ENCODE peak calls at places on chromosomes 12 and 14, in four cellular contexts. X, F, N and S are unnamed samples.
A peak's percentile ranks its signal among the peaks of the same experiment; 100 is the strongest.

GRCh38 chr12:111076611-111077451 is 156.5 kb upstream of the MYL2 start:
- DNase-seq in X (no peak), F (no peak), N (peak; percentile 28), S (no peak)

GRCh38 chr14:100147181-100147631 is 12.2 kb downstream of the DEGS2 start:
- DNase-seq in X (no peak), F (no peak), N (peak; percentile 89), S (no peak)

GRCh38 chr12:113601656-113602263 is 130.1 kb upstream of the LHX5 start:
- DNase-seq in X (no peak), F (no peak), N (no peak), S (no peak)

GRCh38 chr12:6952860-6953416 is 1.8 kb downstream of the PTPN6 start:
- DNase-seq in X (no peak), F (no peak), N (peak; percentile 83), S (no peak)

GRCh38 chr14:35341454-35342159 is 49.4 kb downstream of the PSMA6 start:
- DNase-seq in X (peak; percentile 60), F (peak; percentile 92), N (peak; percentile 94), S (peak; percentile 95)

GRCh38 chr14:34023824-34024767 is 73.2 kb upstream of the EGLN3 start:
- DNase-seq in X (no peak), F (no peak), N (no peak), S (no peak)

GRCh38 chr14:25150934-25151790 is 101.2 kb upstream of the STXBP6 start:
- DNase-seq in X (peak; percentile 77), F (peak; percentile 55), N (no peak), S (peak; percentile 17)

GRCh38 chr14:52067873-52068740 is 752 bp downstream of the NID2 start:
- DNase-seq in X (no peak), F (no peak), N (peak; percentile 76), S (no peak)

GRCh38 chr14:90521121-90521929 is 124.5 kb downstream of the CALM1 start:
- DNase-seq in X (no peak), F (no peak), N (no peak), S (peak; percentile 82)

GRCh38 chr14:60324837-60325236 is 75.8 kb downstream of the PPM1A start:
- DNase-seq in X (no peak), F (no peak), N (no peak), S (no peak)

GRCh38 chr14:51072976-51073375 is 21.9 kb downstream of the TRIM9 start:
- DNase-seq in X (no peak), F (no peak), N (no peak), S (no peak)